ENCODE peak calls at places on chromosomes 12 and 14, in eight cellular contexts. X is EH; P is amygdala; N is fibroblast of mammary gland; B is cardiac fibroblast; T is CD8-positive, alpha-beta memory T cell; U is kidney epithelial cell; K is AML-193. C is an unnamed sample.

GRCh38 chr14:103624860-103625259 is 4.2 kb upstream of the KLC1 start:
- DNase-seq in X (peak; percentile 87), P (no peak), N (peak; percentile 73), B (peak; percentile 58), T (no peak), U (peak; percentile 35), K (no peak), C (peak; percentile 10)

GRCh38 chr12:127083028-127083949 is 1183.7 kb upstream of the TMEM132C start:
- DNase-seq in X (peak; percentile 81), P (no peak), N (peak; percentile 84), B (peak; percentile 74), T (peak; percentile 32), U (peak; percentile 73), K (peak; percentile 65), C (no peak)

GRCh38 chr14:73785834-73786631 is 65.6 kb upstream of the PTGR2 start:
- DNase-seq in X (peak; percentile 95), P (no peak), N (peak; percentile 96), B (peak; percentile 96), T (peak; percentile 67), U (peak; percentile 67), K (peak; percentile 95), C (peak; percentile 55)

GRCh38 chr12:19833775-19834501 is 394.6 kb downstream of the AEBP2 start:
- DNase-seq in X (peak; percentile 44), P (no peak), N (peak; percentile 82), B (peak; percentile 92), T (no peak), U (no peak), K (no peak), C (no peak)

GRCh38 chr14:39034481-39035296 is 68.3 kb downstream of the SEC23A start:
- DNase-seq in X (no peak), P (no peak), N (no peak), B (peak; percentile 32), T (no peak), U (no peak), K (no peak), C (no peak)

GRCh38 chr12:2233034-2233433 is 180.2 kb downstream of the CACNA1C start:
- DNase-seq in X (peak; percentile 81), P (no peak), N (peak; percentile 80), B (no peak), T (no peak), U (no peak), K (no peak), C (no peak)

GRCh38 chr14:24409217-24409616 is 10.4 kb downstream of the NYNRIN start:
- DNase-seq in X (no peak), P (no peak), N (no peak), B (no peak), T (no peak), U (no peak), K (no peak), C (no peak)

GRCh38 chr12:47817272-47818006 is 2.3 kb downstream of the HDAC7 start:
- DNase-seq in X (peak; percentile 53), P (no peak), N (peak; percentile 46), B (peak; percentile 40), T (no peak), U (no peak), K (no peak), C (no peak)

GRCh38 chr12:24697295-24697694 is 251.6 kb downstream of the BCAT1 start:
- DNase-seq in X (no peak), P (no peak), N (no peak), B (no peak), T (no peak), U (no peak), K (no peak), C (no peak)